ENCODE peak calls at places on chromosomes 6 and 20, in six cellular contexts. A is K562, W is A549, Z is HepG2, P is endothelial cell of umbilical vein, X is GM12878. U is an unnamed sample.

GRCh38 chr20:31739550-31739863 is 417 bp downstream of the TPX2 start:
- DNase-seq in A (peak), W (no peak), Z (no peak), P (no peak), X (no peak), U (no peak)

GRCh38 chr20:61737812-61738443 is 327.8 kb downstream of the TAF4 start:
- DNase-seq in A (no peak), W (no peak), Z (no peak), P (no peak), X (no peak), U (no peak)

GRCh38 chr6:166935353-166935752 is 21.0 kb downstream of the RNASET2 start:
- DNase-seq in A (no peak), W (no peak), Z (no peak), P (no peak), X (no peak), U (no peak)

GRCh38 chr20:37727247-37727956 is 33.6 kb downstream of the CTNNBL1 start:
- DNase-seq in A (no peak), W (no peak), Z (peak), P (no peak), X (no peak), U (peak)

GRCh38 chr6:12818324-12818723 is 101.8 kb downstream of the PHACTR1 start:
- DNase-seq in A (no peak), W (no peak), Z (no peak), P (no peak), X (no peak), U (peak)

GRCh38 chr6:35717449-35718353 is 19.1 kb upstream of the ARMC12 start:
- DNase-seq in A (no peak), W (no peak), Z (no peak), P (no peak), X (no peak), U (peak)

GRCh38 chr20:15930324-15931305 is 642.6 kb downstream of the KIF16B start:
- DNase-seq in A (no peak), W (peak), Z (peak), P (peak), X (no peak), U (peak)

GRCh38 chr6:168156742-168157265 is 77.8 kb upstream of the FRMD1 start:
- DNase-seq in A (no peak), W (no peak), Z (no peak), P (no peak), X (no peak), U (no peak)

GRCh38 chr20:731891-732560 is 36.3 kb downstream of the SLC52A3 start:
- DNase-seq in A (no peak), W (no peak), Z (no peak), P (no peak), X (no peak), U (no peak)

GRCh38 chr6:169233181-169233580 is 20.5 kb downstream of the THBS2 start:
- DNase-seq in A (no peak), W (no peak), Z (no peak), P (no peak), X (no peak), U (no peak)

GRCh38 chr6:36724514-36725385 is 27.1 kb downstream of the RAB44 start:
- DNase-seq in A (peak), W (peak), Z (peak), P (peak), X (no peak), U (peak)

GRCh38 chr20:13105071-13105470 is 96.3 kb downstream of the SPTLC3 start:
- DNase-seq in A (no peak), W (no peak), Z (no peak), P (no peak), X (no peak), U (no peak)

DNA sequence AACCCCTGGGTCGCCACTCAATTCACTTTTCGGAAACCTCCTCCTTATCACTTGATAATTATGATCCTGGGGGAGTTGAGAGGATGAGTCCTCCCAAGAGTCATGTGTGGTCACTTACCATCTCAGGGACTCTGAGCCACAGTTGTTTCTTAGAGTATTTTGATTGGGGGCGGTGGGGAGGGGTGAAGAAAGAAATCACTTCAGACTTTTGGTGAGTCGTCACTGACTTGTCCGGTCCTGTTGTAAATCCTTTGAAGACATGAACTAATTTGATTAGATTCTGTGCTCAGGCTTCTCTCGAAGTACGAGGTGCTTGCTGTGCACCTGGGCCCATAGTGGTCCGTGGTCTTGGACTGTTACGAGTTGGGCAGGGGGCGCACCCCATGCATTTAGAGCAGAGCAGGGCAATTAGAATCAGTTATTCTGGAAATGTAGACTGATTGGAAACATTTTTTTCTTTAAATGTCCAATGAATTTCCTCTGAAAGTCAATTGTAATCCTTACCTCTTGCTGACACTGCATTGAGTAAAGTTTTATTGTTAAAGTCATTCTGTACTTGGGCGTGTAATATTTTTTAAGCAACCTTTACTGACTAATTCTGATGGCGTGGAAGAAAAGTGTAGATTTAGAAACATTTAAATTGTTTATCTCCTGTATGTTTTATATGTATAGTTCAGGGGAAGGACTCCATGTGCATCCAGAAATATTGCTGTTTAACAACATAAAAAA is 173.4 kb downstream of the SLC16A10 start:
- DNase-seq in A (peak), W (no peak), Z (no peak), P (no peak), X (no peak), U (peak)
- TF ChIP-seq POLR2A in A (no peak), W (no peak), Z (no peak), P (no peak), X (no peak), U (no peak)

DNA sequence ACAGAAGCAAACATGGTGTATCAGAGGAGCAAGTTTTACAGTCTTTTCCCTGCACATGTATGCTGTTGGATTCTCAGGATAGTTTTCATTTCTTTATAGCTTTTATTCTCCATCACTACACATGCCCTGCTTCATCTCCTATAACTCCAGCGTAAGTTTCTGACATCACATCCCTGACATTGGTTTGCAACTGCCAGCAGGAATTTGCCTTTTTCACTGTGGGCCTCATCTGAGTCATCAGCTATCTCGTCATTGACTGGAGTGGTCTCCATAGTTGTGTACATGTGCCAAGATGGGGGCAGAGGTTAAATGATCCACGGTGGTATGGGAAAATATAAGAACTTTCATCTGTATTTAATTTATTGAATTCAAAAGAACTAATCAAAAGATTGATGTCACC is 96.7 kb downstream of the SLX4IP start:
- DNase-seq in A (no peak), W (no peak), Z (no peak), P (no peak), X (no peak), U (no peak)
- TF ChIP-seq MYC in A (no peak), W (no peak), Z (no peak), P (no peak), X (no peak), U (no peak)

DNA sequence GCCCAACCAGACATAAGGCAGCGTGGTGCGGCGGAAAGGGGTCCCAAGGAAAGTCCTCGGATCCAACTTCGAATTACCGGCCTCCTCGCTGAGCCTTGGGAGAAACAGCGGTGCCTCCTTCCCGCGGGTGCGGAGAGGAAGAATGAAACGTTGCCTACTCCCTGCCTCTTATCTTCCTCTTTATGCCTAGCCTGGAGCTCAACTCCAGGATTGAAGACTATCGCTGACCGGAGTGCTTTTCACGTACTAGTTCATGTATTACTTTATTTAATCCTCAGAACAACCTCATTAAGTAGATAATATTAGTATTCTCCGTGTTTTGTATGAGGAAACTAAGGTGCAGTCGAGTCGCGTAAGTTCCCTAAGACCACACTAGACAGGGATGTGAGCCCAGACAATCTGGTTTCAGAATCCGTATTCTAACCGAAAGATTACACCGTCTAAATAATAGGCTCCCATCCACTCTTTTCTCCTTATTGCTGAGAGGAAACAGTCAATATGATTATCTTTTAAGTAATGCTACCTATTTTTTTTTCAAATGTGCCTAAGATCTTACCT is 789 bp upstream of the PDSS2 start:
- DNase-seq in A (no peak), W (no peak), Z (no peak), P (no peak), X (no peak), U (no peak)
- TF ChIP-seq POLR2A in A (no peak), W (no peak), Z (no peak), P (no peak), X (no peak), U (no peak)

DNA sequence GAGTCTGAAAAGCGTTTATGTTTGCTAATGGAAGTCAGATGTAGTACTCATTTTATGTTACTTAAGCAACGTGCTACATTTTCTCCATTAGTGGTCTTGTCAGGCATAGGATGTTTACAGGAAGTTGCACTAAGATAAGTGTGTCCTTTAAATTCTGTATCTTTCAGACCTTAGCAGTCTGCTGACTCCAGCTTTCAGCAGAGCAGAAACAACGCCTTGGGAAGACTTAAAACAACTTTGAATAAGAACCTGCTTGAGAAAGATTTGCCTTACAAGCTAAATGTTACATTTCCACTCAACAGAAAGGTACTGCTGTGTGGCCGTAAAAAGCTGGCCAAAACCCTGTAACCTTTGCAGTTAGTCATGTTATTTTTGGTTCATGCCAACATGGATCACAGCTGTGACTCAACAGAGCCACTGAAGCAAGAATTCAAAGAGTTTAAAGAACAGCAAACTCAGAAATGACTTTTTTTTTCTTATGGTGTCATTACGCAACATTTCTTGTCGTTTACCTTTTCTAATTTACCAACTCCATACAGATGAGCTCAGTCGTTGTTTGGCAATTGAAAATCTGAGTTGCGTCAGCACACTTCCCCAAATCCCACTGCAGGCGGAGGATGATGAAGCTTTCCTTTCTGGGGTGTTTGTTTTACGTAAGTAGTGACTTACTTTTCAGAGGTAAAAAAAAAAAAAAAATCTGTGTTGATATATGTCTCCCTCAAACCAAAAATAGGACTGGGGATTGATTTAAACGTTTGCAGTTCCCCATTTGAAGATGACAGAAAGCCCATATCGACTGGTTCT is 27.9 kb upstream of the BMP6 start:
- DNase-seq in A (no peak), W (peak), Z (peak), P (peak), X (no peak), U (peak)
- TF ChIP-seq MYC in A (peak), W (no peak), Z (no peak), P (no peak), X (no peak), U (peak)

GRCh38 chr6:81937296-81937937 is 184.9 kb upstream of the TENT5A start:
- DNase-seq in A (no peak), W (no peak), Z (peak), P (no peak), X (no peak), U (no peak)
- TF ChIP-seq POLR2A in A (no peak), W (no peak), Z (no peak), P (no peak), X (no peak), U (no peak)

DNA sequence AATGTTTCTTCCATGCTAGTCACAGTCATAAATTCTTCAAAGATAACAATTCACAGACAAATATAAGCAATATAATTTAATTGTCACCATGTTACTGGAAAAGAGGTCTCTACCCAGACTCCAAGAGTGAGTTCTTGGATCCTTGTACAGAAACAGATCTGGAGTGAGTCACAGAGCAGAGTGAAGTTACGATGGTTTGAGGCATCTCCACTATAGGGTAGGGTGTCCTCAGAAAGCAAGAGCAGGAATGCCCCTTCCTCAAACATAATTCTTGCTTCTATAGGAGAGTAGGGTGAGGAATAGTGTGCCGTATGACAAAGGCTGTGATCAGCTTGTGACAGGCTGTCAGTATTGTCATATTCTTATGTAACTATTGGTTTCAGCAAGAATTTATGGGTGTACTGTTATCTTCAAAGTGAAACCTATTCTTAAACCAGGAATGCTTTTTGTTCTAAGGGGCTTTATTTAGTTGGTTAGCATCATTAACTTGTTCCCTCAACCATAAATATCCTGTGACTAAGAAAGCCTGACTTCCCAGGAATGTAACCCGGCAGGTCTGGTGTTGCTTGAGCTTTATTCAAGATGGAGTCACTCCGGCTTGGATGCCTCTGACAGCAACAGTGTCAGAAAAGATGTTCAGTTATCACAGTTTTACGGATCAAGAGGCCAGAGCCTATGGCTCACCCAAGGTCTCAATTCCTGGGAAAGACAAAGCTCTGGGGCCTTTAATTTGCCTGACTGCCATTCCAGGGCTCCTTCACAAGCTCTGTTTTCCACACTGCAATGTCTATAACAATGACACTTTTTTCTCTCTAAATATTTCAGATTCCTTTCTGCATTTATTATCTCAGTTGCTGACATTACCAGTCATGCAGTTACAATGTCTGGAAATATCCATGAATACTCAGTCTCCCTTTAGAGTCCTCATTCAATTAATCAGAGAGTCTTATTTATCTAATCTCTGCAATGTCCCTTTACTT is 298.6 kb downstream of the C6orf118 start:
- DNase-seq in A (no peak), W (no peak), Z (no peak), P (no peak), X (no peak), U (no peak)
- TF ChIP-seq MYC in A (no peak), W (no peak), Z (no peak), P (no peak), X (no peak), U (no peak)

GRCh38 chr6:41932378-41932777 is 9.2 kb downstream of the CCND3 start:
- DNase-seq in A (no peak), W (no peak), Z (no peak), P (no peak), X (no peak), U (no peak)
- TF ChIP-seq POLR2A in A (no peak), W (no peak), Z (no peak), P (peak), X (no peak), U (no peak)

U was measured in NB4.